ENCODE peak calls at places on chromosomes 13 and 19, in four cellular contexts. U is PC-9, C is hepatocyte, G is PC-3. M is an unnamed sample. For H3K9me2, the result is how much of the 10 kb centered on the place peaks cover.

GRCh38 chr19:13069415-13070369 is 33.0 kb downstream of the LYL1 start:
- DNase-seq in C (no peak), U (no peak), G (no peak), M (no peak)

GRCh38 chr13:70613295-70613694 is 505.0 kb upstream of the KLHL1 start:
- DNase-seq in G (peak), C (peak), U (no peak), M (no peak)

GRCh38 chr13:32610977-32611376 is 24.7 kb downstream of the PDS5B start:
- DNase-seq in U (no peak), G (no peak), C (no peak), M (no peak)

GRCh38 chr13:112968380-112968909 is 569 bp upstream of the MCF2L start:
- DNase-seq in C (peak), U (peak), G (peak), M (no peak)

GRCh38 chr13:50025446-50025845 is 10.2 kb downstream of the KCNRG start:
- DNase-seq in G (no peak), U (no peak), C (no peak), M (no peak)

GRCh38 chr19:33005440-33005839 is 33.4 kb downstream of the FAAP24 start:
- DNase-seq in U (peak), G (peak), C (no peak), M (no peak)

GRCh38 chr19:1468274-1469199 is 10.5 kb downstream of the C19orf25 start:
- DNase-seq in G (peak), U (no peak), C (peak), M (no peak)

GRCh38 chr19:1855040-1855827 is 7.0 kb upstream of the REXO1 start:
- DNase-seq in C (peak), U (peak), G (peak), M (peak)

GRCh38 chr19:2543463-2544442 is 67.8 kb downstream of the GADD45B start:
- DNase-seq in U (peak), C (peak), G (peak), M (no peak)

GRCh38 chr19:40506099-40506498 is 39.3 kb downstream of the SPTBN4 start:
- DNase-seq in C (no peak), G (no peak), U (no peak), M (no peak)

GRCh38 chr19:10517361-10517759 is at the start of gene S1PR5:
- DNase-seq in C (peak), U (peak), G (no peak), M (no peak)

GRCh38 chr19:12899891-12900518 is 9.0 kb downstream of the GCDH start:
- DNase-seq in U (no peak), G (no peak), C (no peak), M (peak)

GRCh38 chr19:3573162-3573857 is 566 bp downstream of the HMG20B start:
- DNase-seq in G (no peak), U (no peak), C (peak), M (no peak)

GRCh38 chr13:47611664-47612288 is 389.3 kb downstream of the SUCLA2 start:
- DNase-seq in C (no peak), U (no peak), G (peak), M (no peak)

GRCh38 chr13:94780421-94780820 is 68.1 kb upstream of the SOX21 start:
- DNase-seq in U (no peak), G (no peak), C (no peak), M (no peak)

GRCh38 chr19:11446652-11447301 is 11.3 kb downstream of the PRKCSH start:
- DNase-seq in G (peak), C (peak), U (peak), M (peak)

GRCh38 chr19:17055636-17056035 is 19.6 kb downstream of the HAUS8 start:
- DNase-seq in U (no peak), G (no peak), C (no peak), M (no peak)

GRCh38 chr19:17061691-17062090 is 13.6 kb downstream of the HAUS8 start:
- DNase-seq in G (no peak), U (no peak), C (no peak), M (no peak)

GRCh38 chr19:17061205-17061604 is 14.0 kb downstream of the HAUS8 start:
- DNase-seq in G (no peak), U (no peak), C (no peak), M (no peak)

GRCh38 chr19:17054746-17055145 is 20.5 kb downstream of the HAUS8 start:
- DNase-seq in C (no peak), U (no peak), G (peak), M (no peak)

GRCh38 chr19:17058236-17058635 is 17.0 kb downstream of the HAUS8 start:
- DNase-seq in C (no peak), G (no peak), U (no peak), M (no peak)
- H3K9me2 ChIP-seq in C (under half), G (under half), U (under half), M (under half)

GRCh38 chr19:31408460-31409124 is 59.4 kb upstream of the TSHZ3 start:
- DNase-seq in U (no peak), G (peak), C (peak), M (no peak)
- H3K9me2 ChIP-seq in U (under half), G (under half), C (under half), M (under half)

DNA sequence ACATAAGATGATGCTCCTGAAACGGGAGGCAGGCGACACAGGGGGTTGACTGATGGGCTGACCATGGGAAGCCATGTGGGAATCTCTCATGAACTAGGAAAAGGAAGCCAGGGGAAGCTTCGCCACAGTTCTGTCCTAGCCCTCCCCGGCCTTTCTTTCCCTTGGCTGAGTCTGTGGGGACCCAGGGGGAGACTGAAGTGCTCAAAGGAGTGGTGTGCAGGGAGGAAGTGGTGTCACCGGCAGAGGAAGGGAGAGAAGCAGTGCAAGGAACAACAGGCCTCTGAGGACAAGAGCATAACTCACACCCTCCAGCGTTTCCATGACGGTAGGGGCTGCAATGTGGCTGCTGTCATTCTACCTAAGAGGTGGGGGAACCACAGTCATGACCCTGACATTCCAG is 1.1 kb downstream of the KIR3DL3 start:
- DNase-seq in C (no peak), U (no peak), G (no peak), M (no peak)
- H3K9me2 ChIP-seq in C (under half), U (under half), G (under half), M (under half)

GRCh38 chr19:58471736-58472135 is 4.4 kb upstream of the ZNF446 start:
- DNase-seq in G (no peak), U (no peak), C (no peak), M (no peak)

GRCh38 chr19:58474291-58474996 is 1.7 kb upstream of the ZNF446 start:
- DNase-seq in G (no peak), C (no peak), U (no peak), M (no peak)

GRCh38 chr19:58474997-58475713 is 997 bp upstream of the ZNF446 start:
- DNase-seq in U (no peak), C (no peak), G (no peak), M (no peak)

GRCh38 chr19:58475714-58476497 is at the start of gene ZNF446:
- DNase-seq in C (peak), U (peak), G (peak), M (peak)

GRCh38 chr19:58473775-58474174 is 2.4 kb upstream of the ZNF446 start:
- DNase-seq in G (no peak), C (no peak), U (no peak), M (no peak)
- H3K9me2 ChIP-seq in G (under half), C (under half), U (under half), M (under half)

GRCh38 chr13:35879111-35879510 is 252.1 kb downstream of the DCLK1 start:
- DNase-seq in G (no peak), U (no peak), C (no peak), M (peak)
- H3K9me2 ChIP-seq in G (under half), U (under half), C (under half), M (under half)

GRCh38 chr19:45140533-45140932 is 20.2 kb downstream of the NKPD1 start:
- DNase-seq in G (no peak), C (no peak), U (no peak), M (no peak)

GRCh38 chr19:45140144-45140503 is 20.7 kb downstream of the NKPD1 start:
- DNase-seq in G (no peak), C (no peak), U (no peak), M (no peak)

GRCh38 chr19:45141203-45141900 is 19.4 kb downstream of the NKPD1 start:
- DNase-seq in G (no peak), C (no peak), U (no peak), M (no peak)

GRCh38 chr19:45138303-45138751 is 22.5 kb downstream of the NKPD1 start:
- DNase-seq in C (no peak), U (no peak), G (no peak), M (no peak)

DNA sequence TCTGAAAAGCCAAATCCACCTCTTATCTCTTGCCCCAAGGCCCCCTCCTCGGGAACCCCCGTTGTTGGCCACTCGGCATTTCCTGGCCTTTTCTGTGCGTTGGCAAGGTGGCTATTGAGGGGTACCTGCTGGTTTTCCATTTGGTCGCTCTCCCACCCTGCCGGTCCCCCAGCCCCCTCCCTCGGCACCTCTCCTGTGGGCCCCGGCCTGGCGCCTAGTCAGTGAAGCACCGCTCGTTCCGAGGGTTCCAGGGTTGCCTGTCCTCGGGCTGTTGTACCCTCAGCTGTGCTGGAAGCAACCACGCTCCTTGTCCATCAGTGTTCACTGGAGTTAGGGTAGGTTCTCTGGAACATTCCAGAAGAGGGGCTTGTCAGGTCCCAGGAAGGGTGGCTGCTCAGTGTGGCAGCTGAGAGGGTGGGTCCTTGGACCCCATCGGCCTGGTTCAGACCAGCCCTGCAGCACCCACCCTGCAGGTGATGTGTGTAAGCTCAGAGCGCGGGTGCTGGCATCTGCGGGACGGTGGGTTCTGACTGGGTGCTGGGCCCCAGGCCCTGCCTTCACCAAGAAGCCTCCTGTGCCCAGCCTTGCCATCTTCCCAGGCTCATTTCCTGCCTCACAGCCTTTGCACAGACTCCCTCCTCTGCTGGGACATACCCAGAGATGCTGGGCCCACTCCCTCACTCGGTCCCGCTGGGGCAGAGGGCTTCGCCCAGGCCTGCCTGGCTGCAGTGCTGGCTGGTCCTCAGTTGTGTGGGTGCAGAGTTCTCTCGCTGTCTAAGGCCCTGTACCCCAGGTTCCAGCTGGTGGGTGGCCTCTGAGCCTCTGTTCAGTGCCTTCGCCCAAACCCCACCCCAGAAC is 21.3 kb downstream of the NKPD1 start:
- DNase-seq in C (no peak), G (no peak), U (no peak), M (no peak)
- H3K9me2 ChIP-seq in C (under half), G (under half), U (under half), M (under half)

GRCh38 chr13:110276553-110276950 is 30.4 kb downstream of the COL4A1 start:
- DNase-seq in G (no peak), U (no peak), C (no peak), M (no peak)

GRCh38 chr13:110277357-110277950 is 29.5 kb downstream of the COL4A1 start:
- DNase-seq in U (no peak), C (no peak), G (no peak), M (no peak)

GRCh38 chr13:110274687-110275086 is 32.3 kb downstream of the COL4A1 start:
- DNase-seq in G (peak), C (no peak), U (no peak), M (no peak)

GRCh38 chr13:110273254-110273653 is 33.7 kb downstream of the COL4A1 start:
- DNase-seq in G (no peak), U (no peak), C (no peak), M (no peak)

GRCh38 chr13:110275931-110276552 is 30.9 kb downstream of the COL4A1 start:
- DNase-seq in U (no peak), G (no peak), C (no peak), M (no peak)
- H3K9me2 ChIP-seq in U (under half), G (under half), C (under half), M (under half)

DNA sequence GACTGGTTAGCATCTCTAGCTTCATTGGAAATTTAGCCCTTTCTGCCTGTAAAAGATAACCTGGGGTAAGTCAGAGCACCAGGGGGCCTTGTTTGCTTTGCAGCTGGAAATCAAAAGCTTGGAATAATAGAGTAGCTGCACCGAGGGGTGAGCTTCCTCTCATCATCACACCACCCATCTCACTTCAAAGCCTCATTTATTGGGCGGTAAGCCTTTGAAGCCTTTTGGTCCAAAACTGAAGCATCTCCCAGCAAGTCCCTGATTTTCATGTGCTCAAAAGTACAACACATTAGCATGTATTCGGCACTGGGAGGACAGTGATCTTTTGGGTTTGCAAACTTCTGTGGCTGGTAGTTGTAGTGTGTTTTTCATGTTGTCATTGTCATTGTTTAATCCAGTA is 405.1 kb downstream of the FOXO1 start:
- DNase-seq in U (no peak), C (no peak), G (no peak), M (no peak)
- H3K9me2 ChIP-seq in U (under half), C (under half), G (under half), M (under half)

GRCh38 chr13:113970810-113971470 is 2.9 kb downstream of the C13orf46 start:
- DNase-seq in C (no peak), U (peak), G (peak), M (no peak)

GRCh38 chr13:113968463-113969310 is 5.2 kb downstream of the C13orf46 start:
- DNase-seq in C (no peak), G (no peak), U (no peak), M (no peak)

GRCh38 chr13:113969973-113970611 is 3.8 kb downstream of the C13orf46 start:
- DNase-seq in C (no peak), U (peak), G (peak), M (no peak)

GRCh38 chr13:113967729-113968462 is 6.0 kb downstream of the C13orf46 start:
- DNase-seq in U (no peak), G (no peak), C (no peak), M (no peak)

DNA sequence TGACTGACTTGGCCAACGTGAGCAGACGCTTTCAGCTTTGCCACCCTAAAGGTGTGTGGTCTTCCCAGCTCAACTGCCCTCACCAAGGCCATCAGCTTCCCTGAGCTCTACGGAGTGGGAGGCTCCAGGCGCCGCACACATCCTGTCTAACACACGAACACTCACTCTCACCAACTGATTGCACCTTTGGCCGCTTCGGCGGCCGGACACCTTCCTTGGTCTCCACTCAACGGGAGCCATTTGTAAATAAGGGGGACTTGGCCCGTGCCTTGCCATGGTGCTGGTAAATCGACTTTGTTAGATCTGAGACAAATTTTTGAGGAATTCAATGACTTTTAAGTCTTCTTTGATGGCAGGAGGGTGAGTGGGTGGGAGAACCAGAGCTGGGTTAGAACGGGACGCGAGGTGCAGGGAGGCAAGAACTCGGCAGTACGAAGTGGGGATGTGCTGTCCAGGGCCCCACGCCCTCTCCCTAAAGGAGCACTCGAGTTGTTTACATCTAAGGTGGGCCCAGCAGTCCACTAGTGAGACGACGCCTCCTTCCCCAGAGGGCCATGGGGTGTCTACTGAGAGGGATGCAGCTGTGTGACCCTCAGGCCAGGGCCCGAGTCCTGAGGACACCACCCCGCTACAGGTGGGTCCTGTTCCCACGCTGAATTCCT is 4.4 kb downstream of the C13orf46 start:
- DNase-seq in U (no peak), G (no peak), C (no peak), M (no peak)
- H3K9me2 ChIP-seq in U (under half), G (under half), C (under half), M (under half)

M was measured in MM.1S.